ENCODE peak calls at places on chromosomes 7 and 10, in six cellular contexts. W is uterus; U is endothelial cell; N is iPS DF 19.7; Q is activated CD4-positive, alpha-beta T cell treated with anti-CD3 and anti-CD28 coated beads, Interleukin-2, amount 10 ng/mL, durations not matched to agents 24 days and 14 days; X is type B pancreatic cell. H is an unnamed sample.

GRCh38 chr7:120991570-120991969 is 3.1 kb downstream of the CPED1 start:
- DNase-seq in W (no peak), U (no peak), N (no peak), Q (no peak), X (no peak), H (no peak)

GRCh38 chr10:127298396-127298795 is 102.0 kb upstream of the INSYN2A start:
- DNase-seq in W (no peak), U (no peak), N (no peak), Q (no peak), X (no peak), H (no peak)

GRCh38 chr7:106613861-106614560 is 46.9 kb downstream of the CCDC71L start:
- DNase-seq in W (no peak), U (no peak), N (no peak), Q (no peak), X (no peak), H (no peak)

GRCh38 chr10:129417164-129417563 is 49.9 kb upstream of the MGMT start:
- DNase-seq in W (no peak), U (no peak), N (no peak), Q (no peak), X (no peak), H (no peak)

GRCh38 chr10:61904711-61905445 is 3.4 kb downstream of the ARID5B start:
- DNase-seq in W (no peak), U (no peak), N (no peak), Q (peak), X (no peak), H (no peak)

GRCh38 chr10:69362471-69362954 is 54.2 kb downstream of the TACR2 start:
- DNase-seq in W (peak), U (no peak), N (no peak), Q (peak), X (no peak), H (no peak)

GRCh38 chr10:50512214-50512595 is 111.6 kb downstream of the SGMS1 start:
- DNase-seq in W (no peak), U (no peak), N (no peak), Q (no peak), X (no peak), H (no peak)

GRCh38 chr7:69198250-69198649 is 400.0 kb upstream of the AUTS2 start:
- DNase-seq in W (no peak), U (no peak), N (no peak), Q (no peak), X (no peak), H (no peak)

GRCh38 chr7:108004220-108005142 is 1.5 kb upstream of the LAMB1 start:
- DNase-seq in W (peak), U (no peak), N (no peak), Q (no peak), X (no peak), H (peak)

GRCh38 chr10:13834581-13835286 is 248.0 kb downstream of the PRPF18 start:
- DNase-seq in W (no peak), U (no peak), N (no peak), Q (no peak), X (no peak), H (no peak)

GRCh38 chr7:91083855-91084644 is 180.2 kb upstream of the FZD1 start:
- DNase-seq in W (no peak), U (no peak), N (no peak), Q (no peak), X (no peak), H (no peak)

GRCh38 chr7:43537765-43538403 is 45.0 kb upstream of the STK17A start:
- DNase-seq in W (no peak), U (no peak), N (no peak), Q (no peak), X (no peak), H (no peak)

GRCh38 chr7:46173526-46174191 is 252.6 kb upstream of the IGFBP3 start:
- DNase-seq in W (peak), U (no peak), N (no peak), Q (no peak), X (no peak), H (peak)

GRCh38 chr7:74193054-74193453 is 16.8 kb upstream of the LAT2 start:
- DNase-seq in W (no peak), U (no peak), N (no peak), Q (no peak), X (no peak), H (no peak)

GRCh38 chr10:114102253-114102652 is 58.6 kb downstream of the ADRB1 start:
- DNase-seq in W (no peak), U (no peak), N (no peak), Q (no peak), X (no peak), H (no peak)

GRCh38 chr7:129053938-129054437 is 923 bp downstream of the TNPO3 start:
- DNase-seq in W (no peak), U (no peak), N (no peak), Q (no peak), X (no peak), H (no peak)

GRCh38 chr7:133827707-133828580 is 299.2 kb upstream of the LRGUK start:
- DNase-seq in W (no peak), U (no peak), N (no peak), Q (no peak), X (no peak), H (no peak)

GRCh38 chr10:79242620-79243152 is 104.6 kb upstream of the PPIF start:
- DNase-seq in W (peak), U (peak), N (no peak), Q (peak), X (peak), H (peak)

GRCh38 chr10:46234026-46234425 is 52.8 kb upstream of the ANTXRL start:
- DNase-seq in W (peak), U (peak), N (no peak), Q (no peak), X (no peak), H (no peak)

GRCh38 chr10:132143162-132143561 is 43.6 kb upstream of the DPYSL4 start:
- DNase-seq in W (no peak), U (peak), N (no peak), Q (no peak), X (no peak), H (peak)

GRCh38 chr10:116470768-116471415 is 43.2 kb downstream of the PNLIPRP3 start:
- DNase-seq in W (no peak), U (peak), N (no peak), Q (no peak), X (no peak), H (no peak)

GRCh38 chr7:72321081-72321480 is 91.1 kb downstream of the CALN1 start:
- DNase-seq in W (no peak), U (no peak), N (no peak), Q (no peak), X (no peak), H (no peak)